ENCODE peak calls at places on chromosomes 4 and X, in seven cellular contexts. One of them, this sample, is unnamed.

GRCh38 chrX:7372843-7373525 is 225.0 kb upstream of the PUDP start:
- DNase-seq in left ventricle myocardium inferior: no peak
- DNase-seq in heart right ventricle: no peak
- DNase-seq in neuronal stem cell: no peak
- DNase-seq in vagina: no peak
- DNase-seq in H1: no peak
- DNase-seq in CD4-positive, alpha-beta T cell: no peak
- DNase-seq in this sample: no peak

GRCh38 chr4:53602390-53602789 is 11.1 kb upstream of the LNX1 start:
- DNase-seq in left ventricle myocardium inferior: no peak
- DNase-seq in heart right ventricle: no peak
- DNase-seq in neuronal stem cell: no peak
- DNase-seq in vagina: no peak
- DNase-seq in H1: no peak
- DNase-seq in CD4-positive, alpha-beta T cell: no peak
- DNase-seq in this sample: no peak

GRCh38 chr4:70713453-70714026 is 8.2 kb upstream of the RUFY3 start:
- DNase-seq in left ventricle myocardium inferior: no peak
- DNase-seq in heart right ventricle: no peak
- DNase-seq in neuronal stem cell: no peak
- DNase-seq in vagina: no peak
- DNase-seq in H1: no peak
- DNase-seq in CD4-positive, alpha-beta T cell: no peak
- DNase-seq in this sample: no peak

GRCh38 chr4:40563401-40563800 is 66.3 kb downstream of the RBM47 start:
- DNase-seq in left ventricle myocardium inferior: no peak
- DNase-seq in heart right ventricle: no peak
- DNase-seq in neuronal stem cell: no peak
- DNase-seq in vagina: no peak
- DNase-seq in H1: no peak
- DNase-seq in CD4-positive, alpha-beta T cell: no peak
- DNase-seq in this sample: no peak

GRCh38 chrX:38192007-38192625 is 28.6 kb downstream of the SRPX start:
- DNase-seq in left ventricle myocardium inferior: no peak
- DNase-seq in heart right ventricle: no peak
- DNase-seq in neuronal stem cell: no peak
- DNase-seq in vagina: no peak
- DNase-seq in H1: no peak
- DNase-seq in CD4-positive, alpha-beta T cell: no peak
- DNase-seq in this sample: no peak

GRCh38 chr4:180695851-180696250 is 1547.4 kb upstream of the TENM3 start:
- DNase-seq in left ventricle myocardium inferior: no peak
- DNase-seq in heart right ventricle: no peak
- DNase-seq in neuronal stem cell: no peak
- DNase-seq in vagina: no peak
- DNase-seq in H1: no peak
- DNase-seq in CD4-positive, alpha-beta T cell: no peak
- DNase-seq in this sample: no peak

GRCh38 chr4:85398276-85398675 is 76.7 kb upstream of the ARHGAP24 start:
- DNase-seq in left ventricle myocardium inferior: no peak
- DNase-seq in heart right ventricle: peak
- DNase-seq in neuronal stem cell: no peak
- DNase-seq in vagina: no peak
- DNase-seq in H1: no peak
- DNase-seq in CD4-positive, alpha-beta T cell: no peak
- DNase-seq in this sample: no peak

GRCh38 chr4:86870442-86871069 is 21.4 kb upstream of the SLC10A6 start:
- DNase-seq in left ventricle myocardium inferior: no peak
- DNase-seq in heart right ventricle: no peak
- DNase-seq in neuronal stem cell: no peak
- DNase-seq in vagina: no peak
- DNase-seq in H1: no peak
- DNase-seq in CD4-positive, alpha-beta T cell: no peak
- DNase-seq in this sample: no peak

GRCh38 chr4:47010347-47011188 is 17.2 kb upstream of the GABRA4 start:
- DNase-seq in left ventricle myocardium inferior: no peak
- DNase-seq in heart right ventricle: no peak
- DNase-seq in neuronal stem cell: no peak
- DNase-seq in vagina: no peak
- DNase-seq in H1: no peak
- DNase-seq in CD4-positive, alpha-beta T cell: no peak
- DNase-seq in this sample: no peak

GRCh38 chr4:184816962-184817361 is 8.8 kb downstream of the ACSL1 start:
- DNase-seq in left ventricle myocardium inferior: no peak
- DNase-seq in heart right ventricle: no peak
- DNase-seq in neuronal stem cell: no peak
- DNase-seq in vagina: no peak
- DNase-seq in H1: no peak
- DNase-seq in CD4-positive, alpha-beta T cell: no peak
- DNase-seq in this sample: no peak

GRCh38 chr4:7960017-7960789 is 20.5 kb upstream of the AFAP1 start:
- DNase-seq in left ventricle myocardium inferior: no peak
- DNase-seq in heart right ventricle: no peak
- DNase-seq in neuronal stem cell: no peak
- DNase-seq in vagina: no peak
- DNase-seq in H1: no peak
- DNase-seq in CD4-positive, alpha-beta T cell: no peak
- DNase-seq in this sample: peak

DNA sequence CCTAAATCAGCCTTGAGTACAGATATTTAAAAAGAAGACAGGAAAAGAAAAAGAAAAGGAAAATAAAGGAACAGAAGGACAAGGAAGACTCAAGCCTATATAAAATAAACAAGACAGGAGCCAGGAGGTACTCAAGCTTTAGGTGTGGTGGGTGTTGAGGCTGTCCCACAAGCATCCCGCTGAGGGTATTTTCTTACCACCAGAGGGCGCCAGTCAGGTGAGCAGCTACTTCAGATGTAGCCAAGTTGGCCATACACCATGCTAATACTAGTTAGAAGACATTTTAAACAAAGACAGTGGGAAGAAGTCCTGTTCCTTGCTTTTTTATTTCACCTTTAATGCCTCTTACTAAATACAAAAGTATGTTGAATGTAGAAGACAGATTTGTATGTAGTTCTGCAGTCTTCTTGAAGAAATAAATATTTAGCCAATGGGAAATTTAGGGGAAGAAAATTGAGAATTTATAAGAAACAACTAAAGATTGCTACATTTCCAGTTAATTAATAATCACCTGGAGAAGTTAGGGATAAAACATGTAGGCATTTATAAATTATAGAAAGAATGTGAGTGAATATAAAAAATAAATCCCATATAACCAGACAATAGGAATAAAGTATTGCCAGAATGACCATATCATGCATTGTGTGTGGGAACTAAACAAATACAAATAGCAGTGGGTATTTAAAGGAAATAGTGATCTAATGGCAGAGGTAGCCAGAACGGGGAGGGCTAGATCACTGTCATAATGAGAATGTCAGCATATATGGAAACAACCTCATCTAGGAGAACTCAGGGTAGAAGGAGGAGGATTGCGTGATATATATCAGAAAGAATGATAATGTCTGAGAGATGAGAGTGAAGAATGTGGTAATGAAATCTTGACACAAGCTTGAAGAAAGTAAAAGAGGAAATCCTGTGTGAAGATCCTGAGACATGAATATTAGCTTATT is 71.0 kb downstream of the MTHFD2L start:
- DNase-seq in left ventricle myocardium inferior: peak
- DNase-seq in heart right ventricle: peak
- DNase-seq in neuronal stem cell: peak
- DNase-seq in vagina: no peak
- DNase-seq in H1: peak
- DNase-seq in CD4-positive, alpha-beta T cell: peak
- DNase-seq in this sample: peak
- H3K27ac ChIP-seq in left ventricle myocardium inferior: no peak
- H3K27ac ChIP-seq in heart right ventricle: no peak
- H3K27ac ChIP-seq in neuronal stem cell: no peak
- H3K27ac ChIP-seq in vagina: no peak
- H3K27ac ChIP-seq in H1: no peak
- H3K27ac ChIP-seq in CD4-positive, alpha-beta T cell: no peak
- H3K27ac ChIP-seq in this sample: no peak

DNA sequence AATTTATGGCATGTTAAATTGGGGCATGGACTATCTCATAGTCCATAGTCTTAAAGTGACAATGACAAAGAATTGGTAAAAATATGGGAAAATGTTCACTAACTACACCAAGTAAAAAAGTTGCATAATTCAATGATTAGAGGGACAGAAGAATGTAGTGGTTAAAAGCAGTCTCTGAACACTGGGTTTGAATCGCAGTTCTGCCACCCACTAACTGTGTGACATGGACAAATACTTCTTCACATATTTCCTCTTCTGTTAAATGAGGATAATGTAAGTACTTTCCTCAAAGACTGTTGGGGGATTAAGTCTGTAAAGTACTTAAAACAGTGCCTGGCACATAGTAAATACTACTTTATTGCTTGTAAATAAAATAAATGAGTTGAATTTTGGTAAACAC is 15.3 kb downstream of the COQ2 start:
- DNase-seq in left ventricle myocardium inferior: no peak
- DNase-seq in heart right ventricle: no peak
- DNase-seq in neuronal stem cell: no peak
- DNase-seq in vagina: no peak
- DNase-seq in H1: no peak
- DNase-seq in CD4-positive, alpha-beta T cell: no peak
- DNase-seq in this sample: no peak
- H3K27ac ChIP-seq in left ventricle myocardium inferior: no peak
- H3K27ac ChIP-seq in heart right ventricle: no peak
- H3K27ac ChIP-seq in neuronal stem cell: no peak
- H3K27ac ChIP-seq in vagina: no peak
- H3K27ac ChIP-seq in H1: no peak
- H3K27ac ChIP-seq in CD4-positive, alpha-beta T cell: no peak
- H3K27ac ChIP-seq in this sample: no peak

GRCh38 chrX:71117358-71117757 is 1.0 kb upstream of the MED12 start:
- DNase-seq in left ventricle myocardium inferior: no peak
- DNase-seq in heart right ventricle: no peak
- DNase-seq in neuronal stem cell: no peak
- DNase-seq in vagina: no peak
- DNase-seq in H1: no peak
- DNase-seq in CD4-positive, alpha-beta T cell: no peak
- DNase-seq in this sample: no peak
- H3K27ac ChIP-seq in left ventricle myocardium inferior: no peak
- H3K27ac ChIP-seq in heart right ventricle: no peak
- H3K27ac ChIP-seq in neuronal stem cell: no peak
- H3K27ac ChIP-seq in vagina: peak
- H3K27ac ChIP-seq in H1: no peak
- H3K27ac ChIP-seq in CD4-positive, alpha-beta T cell: peak
- H3K27ac ChIP-seq in this sample: no peak

DNA sequence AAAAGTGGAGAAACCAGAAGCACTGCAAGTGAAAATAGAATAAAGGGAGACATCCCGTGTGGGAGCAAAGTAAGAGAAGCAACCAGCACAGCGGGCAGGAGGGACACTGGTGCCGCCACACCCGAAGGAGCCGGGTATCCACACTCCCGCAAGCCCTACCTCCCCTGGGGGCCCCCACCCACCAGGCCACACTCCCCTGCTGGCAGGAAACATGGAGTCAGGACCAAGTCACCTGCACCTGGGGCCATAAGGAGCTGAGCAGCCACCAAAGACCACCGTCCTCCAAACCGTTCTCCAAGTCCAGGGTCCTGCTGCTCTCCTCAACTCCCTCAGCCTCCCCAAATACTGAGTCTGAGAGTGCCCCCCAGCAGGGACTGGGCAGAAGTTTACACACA is 30.5 kb downstream of the FGFRL1 start:
- DNase-seq in left ventricle myocardium inferior: no peak
- DNase-seq in heart right ventricle: no peak
- DNase-seq in neuronal stem cell: no peak
- DNase-seq in vagina: no peak
- DNase-seq in H1: no peak
- DNase-seq in CD4-positive, alpha-beta T cell: no peak
- DNase-seq in this sample: no peak
- H3K27ac ChIP-seq in left ventricle myocardium inferior: no peak
- H3K27ac ChIP-seq in heart right ventricle: no peak
- H3K27ac ChIP-seq in neuronal stem cell: peak
- H3K27ac ChIP-seq in vagina: no peak
- H3K27ac ChIP-seq in H1: no peak
- H3K27ac ChIP-seq in CD4-positive, alpha-beta T cell: no peak
- H3K27ac ChIP-seq in this sample: no peak

DNA sequence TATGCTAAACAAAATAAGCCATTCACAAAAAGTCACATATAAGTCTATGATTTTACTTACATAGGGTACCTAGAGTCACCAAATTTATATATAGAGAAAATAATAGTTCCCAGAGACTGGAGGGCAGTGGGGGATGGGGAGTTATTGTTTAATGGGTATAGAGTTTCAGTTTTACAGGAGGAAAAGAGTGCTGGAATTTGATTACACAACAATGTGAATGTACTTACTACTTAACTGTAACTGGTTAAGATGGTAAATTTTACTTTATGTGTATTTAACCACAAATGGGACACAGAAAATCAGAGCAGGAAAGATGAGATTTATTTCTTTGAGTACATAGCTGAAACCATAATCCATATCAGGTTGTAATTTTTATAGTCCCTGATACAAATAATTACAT is 144.4 kb downstream of the TMA16 start:
- DNase-seq in left ventricle myocardium inferior: no peak
- DNase-seq in heart right ventricle: no peak
- DNase-seq in neuronal stem cell: no peak
- DNase-seq in vagina: no peak
- DNase-seq in H1: no peak
- DNase-seq in CD4-positive, alpha-beta T cell: no peak
- DNase-seq in this sample: no peak
- H3K27ac ChIP-seq in left ventricle myocardium inferior: no peak
- H3K27ac ChIP-seq in heart right ventricle: no peak
- H3K27ac ChIP-seq in neuronal stem cell: no peak
- H3K27ac ChIP-seq in vagina: no peak
- H3K27ac ChIP-seq in H1: no peak
- H3K27ac ChIP-seq in CD4-positive, alpha-beta T cell: no peak
- H3K27ac ChIP-seq in this sample: no peak

GRCh38 chr4:41610474-41610873 is 72.5 kb downstream of the LIMCH1 start:
- DNase-seq in left ventricle myocardium inferior: no peak
- DNase-seq in heart right ventricle: no peak
- DNase-seq in neuronal stem cell: no peak
- DNase-seq in vagina: no peak
- DNase-seq in H1: no peak
- DNase-seq in CD4-positive, alpha-beta T cell: no peak
- DNase-seq in this sample: no peak
- H3K27ac ChIP-seq in left ventricle myocardium inferior: peak
- H3K27ac ChIP-seq in heart right ventricle: no peak
- H3K27ac ChIP-seq in neuronal stem cell: no peak
- H3K27ac ChIP-seq in vagina: no peak
- H3K27ac ChIP-seq in H1: no peak
- H3K27ac ChIP-seq in CD4-positive, alpha-beta T cell: no peak
- H3K27ac ChIP-seq in this sample: no peak

GRCh38 chr4:55125087-55125721 is at the start of gene KDR:
- DNase-seq in left ventricle myocardium inferior: peak
- DNase-seq in heart right ventricle: peak
- DNase-seq in neuronal stem cell: peak
- DNase-seq in vagina: no peak
- DNase-seq in H1: no peak
- DNase-seq in CD4-positive, alpha-beta T cell: no peak
- DNase-seq in this sample: no peak
- H3K27ac ChIP-seq in left ventricle myocardium inferior: peak
- H3K27ac ChIP-seq in heart right ventricle: peak
- H3K27ac ChIP-seq in neuronal stem cell: no peak
- H3K27ac ChIP-seq in vagina: peak
- H3K27ac ChIP-seq in H1: no peak
- H3K27ac ChIP-seq in CD4-positive, alpha-beta T cell: no peak
- H3K27ac ChIP-seq in this sample: no peak